ENCODE peak calls at places on chromosomes 11 and 22, in ten cellular contexts. J, G, I, F, A, E, Z, B, P and M are unnamed samples.

GRCh38 chr11:128904872-128905344 is 13.8 kb downstream of the KCNJ5 start:
- DNase-seq in J (no peak), G (peak), I (peak), F (no peak), A (peak), E (peak), Z (no peak), B (peak), P (no peak), M (no peak)

GRCh38 chr11:75428301-75428724 is 4.7 kb downstream of the KLHL35 start:
- DNase-seq in J (no peak), G (no peak), I (peak), F (peak), A (peak), E (no peak), Z (peak), B (peak), P (peak), M (peak)

GRCh38 chr11:69437876-69438205 is 43.6 kb upstream of the LINC01488 start:
- DNase-seq in J (no peak), G (no peak), I (no peak), F (no peak), A (no peak), E (no peak), Z (no peak), B (no peak), P (no peak), M (no peak)

GRCh38 chr22:23306438-23306921 is 126.2 kb downstream of the BCR start:
- DNase-seq in J (no peak), G (no peak), I (no peak), F (no peak), A (no peak), E (no peak), Z (no peak), B (no peak), P (peak), M (no peak)

GRCh38 chr11:76610871-76611475 is 59.6 kb downstream of the LRRC32 start:
- DNase-seq in J (no peak), G (peak), I (no peak), F (no peak), A (no peak), E (no peak), Z (no peak), B (no peak), P (peak), M (no peak)

GRCh38 chr11:117189191-117189940 is 9.8 kb upstream of the TAGLN start:
- DNase-seq in J (no peak), G (no peak), I (no peak), F (no peak), A (no peak), E (no peak), Z (no peak), B (no peak), P (no peak), M (peak)

GRCh38 chr22:30649430-30650007 is 13.9 kb downstream of the SLC35E4 start:
- DNase-seq in J (peak), G (no peak), I (no peak), F (no peak), A (peak), E (no peak), Z (peak), B (no peak), P (no peak), M (peak)

GRCh38 chr22:30822216-30823014 is 127.7 kb downstream of the OSBP2 start:
- DNase-seq in J (no peak), G (peak), I (no peak), F (no peak), A (peak), E (no peak), Z (no peak), B (no peak), P (peak), M (no peak)

GRCh38 chr11:114736806-114737205 is 58.5 kb downstream of the NXPE2 start:
- DNase-seq in J (no peak), G (no peak), I (no peak), F (no peak), A (no peak), E (no peak), Z (no peak), B (no peak), P (no peak), M (no peak)

GRCh38 chr11:67351275-67352005 is 1.9 kb downstream of the POLD4 start:
- DNase-seq in J (peak), G (peak), I (peak), F (no peak), A (peak), E (peak), Z (peak), B (peak), P (no peak), M (peak)

GRCh38 chr22:47366026-47366767 is 603.7 kb downstream of the TBC1D22A start:
- DNase-seq in J (no peak), G (no peak), I (no peak), F (no peak), A (no peak), E (no peak), Z (no peak), B (no peak), P (peak), M (peak)

GRCh38 chr11:61969838-61970452 is 2.5 kb upstream of the FTH1 start:
- DNase-seq in J (no peak), G (no peak), I (no peak), F (no peak), A (no peak), E (no peak), Z (no peak), B (no peak), P (no peak), M (no peak)

GRCh38 chr11:121687961-121688566 is 235.3 kb upstream of the SORL1-AS1 start:
- DNase-seq in J (no peak), G (no peak), I (peak), F (no peak), A (no peak), E (no peak), Z (no peak), B (no peak), P (no peak), M (no peak)

GRCh38 chr11:74524978-74525377 is 31.5 kb upstream of the LIPT2 start:
- DNase-seq in J (no peak), G (no peak), I (no peak), F (no peak), A (no peak), E (no peak), Z (no peak), B (no peak), P (no peak), M (no peak)

GRCh38 chr11:78298216-78298860 is 109.6 kb downstream of the USP35 start:
- DNase-seq in J (no peak), G (no peak), I (no peak), F (no peak), A (no peak), E (no peak), Z (no peak), B (no peak), P (no peak), M (no peak)

GRCh38 chr11:10382518-10382917 is 72.5 kb upstream of the AMPD3 start:
- DNase-seq in J (peak), G (peak), I (no peak), F (no peak), A (no peak), E (no peak), Z (no peak), B (no peak), P (no peak), M (no peak)

GRCh38 chr11:44681698-44682097 is 45.1 kb upstream of the TSPAN18 start:
- DNase-seq in J (no peak), G (no peak), I (no peak), F (no peak), A (no peak), E (no peak), Z (no peak), B (no peak), P (no peak), M (no peak)

GRCh38 chr11:3674189-3674588 is 3.0 kb upstream of the CHRNA10 start:
- DNase-seq in J (no peak), G (no peak), I (no peak), F (no peak), A (no peak), E (no peak), Z (no peak), B (no peak), P (no peak), M (no peak)

GRCh38 chr11:842370-843002 is at the start of the genes POLR2L and TSPAN4:
- DNase-seq in J (peak), G (peak), I (peak), F (peak), A (peak), E (no peak), Z (peak), B (peak), P (peak), M (peak)

GRCh38 chr11:63858628-63859550 is 20.0 kb downstream of the MARK2 start:
- DNase-seq in J (no peak), G (no peak), I (peak), F (no peak), A (peak), E (no peak), Z (peak), B (no peak), P (no peak), M (peak)

GRCh38 chr22:45587638-45588481 is 83.8 kb upstream of the ATXN10 start:
- DNase-seq in J (no peak), G (no peak), I (no peak), F (no peak), A (no peak), E (no peak), Z (no peak), B (no peak), P (no peak), M (no peak)

GRCh38 chr11:59171508-59172322 is at the start of gene DTX4:
- DNase-seq in J (peak), G (peak), I (peak), F (peak), A (peak), E (peak), Z (peak), B (peak), P (peak), M (peak)
- TF ChIP-seq POLR2A in J (no peak), G (peak), I (no peak), F (peak), A (no peak), E (peak), Z (no peak), B (peak), P (no peak), M (no peak)

DNA sequence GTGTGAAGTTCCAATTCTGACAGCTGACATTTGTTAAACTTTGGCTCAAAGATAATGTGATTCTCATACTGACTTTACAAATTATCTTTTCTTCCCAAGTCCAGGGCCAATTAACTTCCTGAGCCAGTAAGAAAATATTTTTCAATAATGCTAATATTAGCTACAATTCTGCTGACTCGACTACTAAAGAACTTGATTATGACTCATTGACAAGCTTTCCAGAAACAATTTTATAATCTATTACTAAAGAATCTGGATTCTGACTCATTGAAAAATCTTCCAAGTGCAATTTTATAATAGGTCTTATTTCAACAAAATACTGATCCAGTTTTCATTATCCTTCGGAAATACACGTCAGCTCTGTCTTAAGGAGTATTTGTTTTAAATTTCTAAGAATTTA is 12.9 kb upstream of the XKR3 start:
- DNase-seq in J (no peak), G (no peak), I (no peak), F (no peak), A (no peak), E (no peak), Z (no peak), B (no peak), P (no peak), M (no peak)
- TF ChIP-seq CTCF in J (no peak), G (no peak), I (no peak), F (no peak), A (no peak), E (no peak), Z (no peak), B (no peak), P (no peak), M (no peak)

DNA sequence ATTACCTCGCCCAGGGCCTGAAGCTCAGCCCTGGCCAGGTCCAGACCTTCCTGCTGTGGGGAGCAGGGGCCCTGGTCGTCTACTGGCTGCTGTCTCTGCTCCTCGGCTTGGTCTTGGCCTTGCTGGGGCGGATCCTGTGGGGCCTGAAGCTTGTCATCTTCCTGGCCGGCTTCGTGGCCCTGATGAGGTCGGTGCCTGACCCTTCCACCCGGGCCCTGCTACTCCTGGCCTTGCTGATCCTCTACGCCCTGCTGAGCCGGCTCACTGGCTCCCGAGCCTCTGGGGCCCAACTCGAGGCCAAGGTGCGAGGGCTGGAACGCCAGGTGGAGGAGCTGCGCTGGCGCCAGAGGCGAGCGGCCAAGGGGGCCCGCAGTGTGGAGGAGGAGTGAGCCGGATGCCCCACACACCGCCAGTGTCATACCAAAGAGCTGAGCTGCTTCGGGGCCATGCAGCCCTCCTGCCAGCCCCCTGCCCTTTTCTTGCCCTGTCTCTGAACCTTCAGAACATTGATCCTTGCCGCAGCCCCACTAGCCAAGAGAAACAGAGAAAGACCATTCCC is 2.4 kb upstream of the TMEM132A start:
- DNase-seq in J (no peak), G (no peak), I (no peak), F (no peak), A (no peak), E (no peak), Z (no peak), B (no peak), P (no peak), M (no peak)
- TF ChIP-seq POLR2A in J (no peak), G (no peak), I (no peak), F (no peak), A (no peak), E (no peak), Z (no peak), B (no peak), P (no peak), M (no peak)

GRCh38 chr22:50456466-50457234 is 18.2 kb downstream of the SBF1 start:
- DNase-seq in J (no peak), G (no peak), I (peak), F (no peak), A (no peak), E (no peak), Z (no peak), B (no peak), P (no peak), M (no peak)
- TF ChIP-seq CTCF in J (peak), G (peak), I (no peak), F (no peak), A (peak), E (peak), Z (no peak), B (no peak), P (no peak), M (no peak)

GRCh38 chr11:47437218-47437745 is 11.0 kb upstream of the PSMC3 start:
- DNase-seq in J (no peak), G (no peak), I (no peak), F (no peak), A (no peak), E (no peak), Z (no peak), B (no peak), P (no peak), M (no peak)

GRCh38 chr11:47438721-47439120 is 10.2 kb downstream of the RAPSN start:
- DNase-seq in J (no peak), G (no peak), I (no peak), F (no peak), A (no peak), E (no peak), Z (no peak), B (no peak), P (no peak), M (no peak)

GRCh38 chr11:47440054-47440476 is 8.9 kb downstream of the RAPSN start:
- DNase-seq in J (no peak), G (no peak), I (no peak), F (no peak), A (no peak), E (no peak), Z (no peak), B (no peak), P (no peak), M (no peak)

GRCh38 chr11:47436726-47437125 is 10.5 kb upstream of the PSMC3 start:
- DNase-seq in J (no peak), G (no peak), I (no peak), F (no peak), A (no peak), E (no peak), Z (no peak), B (no peak), P (no peak), M (no peak)

DNA sequence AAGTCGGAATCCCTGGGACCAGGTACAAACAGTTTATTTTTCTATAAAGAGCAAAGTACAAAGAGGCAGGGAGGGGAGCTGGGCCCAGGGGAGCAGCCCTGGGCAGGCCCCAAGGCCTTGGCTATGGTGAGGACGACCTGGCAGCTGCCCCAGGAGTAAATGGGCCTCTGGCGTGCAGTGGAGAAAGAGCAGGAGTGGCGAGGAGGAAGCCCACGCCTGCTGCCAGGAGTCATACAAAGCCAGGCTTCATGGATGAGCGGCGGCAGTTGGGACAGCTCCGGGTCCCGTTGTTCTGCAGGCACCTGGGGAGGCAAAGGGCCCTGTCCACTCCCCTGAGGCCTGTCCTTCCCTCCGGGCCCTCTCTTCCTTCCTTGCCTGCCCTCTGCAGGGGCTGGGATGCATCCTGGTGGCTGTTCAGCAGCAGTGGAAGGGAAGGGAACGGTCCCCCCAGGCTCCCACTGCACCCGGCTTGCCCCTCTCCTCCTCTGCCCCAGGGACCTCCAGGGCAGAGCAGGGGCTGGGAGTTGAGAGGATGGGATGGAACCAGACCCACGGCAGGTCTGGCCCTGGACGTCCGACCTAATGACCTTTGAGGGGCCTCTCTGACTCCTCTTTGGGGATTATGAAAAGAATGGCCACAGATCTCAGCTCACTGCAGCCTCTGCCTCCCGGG is 11.1 kb downstream of the RAPSN start:
- DNase-seq in J (no peak), G (no peak), I (peak), F (no peak), A (peak), E (no peak), Z (no peak), B (no peak), P (no peak), M (peak)
- TF ChIP-seq POLR2A in J (no peak), G (no peak), I (no peak), F (no peak), A (no peak), E (no peak), Z (no peak), B (no peak), P (no peak), M (no peak)

DNA sequence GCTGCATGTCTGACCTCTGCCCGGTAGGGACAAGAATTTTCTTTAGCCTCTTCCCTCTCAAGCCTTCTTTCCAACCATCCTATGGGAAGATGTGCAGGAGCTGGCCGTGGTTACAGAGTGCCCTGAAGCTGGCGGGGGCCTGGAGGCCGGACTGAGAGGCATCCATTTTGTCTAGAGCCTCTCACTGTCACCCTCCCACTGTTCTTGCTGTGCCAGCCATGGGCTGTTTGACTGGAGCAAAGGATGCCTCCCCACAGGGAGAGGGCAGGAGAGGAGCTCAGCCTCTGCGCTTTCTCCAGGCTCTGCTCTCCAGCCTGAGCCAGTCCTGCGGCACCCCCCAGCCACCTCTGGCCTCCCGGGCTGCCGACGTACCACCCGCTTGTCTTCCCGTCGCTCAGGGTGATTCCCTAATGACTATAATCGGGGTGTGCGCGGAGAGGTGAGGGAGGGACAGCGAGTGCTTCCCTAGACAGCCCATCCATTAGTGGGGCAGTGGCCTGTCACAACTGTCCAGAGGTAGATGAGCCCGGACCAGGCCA is 123.8 kb downstream of the NECTIN1 start:
- DNase-seq in J (no peak), G (no peak), I (no peak), F (no peak), A (no peak), E (no peak), Z (no peak), B (no peak), P (no peak), M (no peak)
- TF ChIP-seq CTCF in J (no peak), G (no peak), I (no peak), F (no peak), A (no peak), E (no peak), Z (no peak), B (no peak), P (no peak), M (no peak)

GRCh38 chr22:35409783-35410662 is 10.1 kb downstream of the MCM5 start:
- DNase-seq in J (no peak), G (no peak), I (no peak), F (no peak), A (no peak), E (no peak), Z (no peak), B (no peak), P (no peak), M (no peak)
- TF ChIP-seq POLR2A in J (no peak), G (no peak), I (no peak), F (no peak), A (no peak), E (no peak), Z (no peak), B (no peak), P (no peak), M (no peak)